ENCODE peak calls at places on chromosomes 2 and 18, in eight cellular contexts. One of them, this sample, is unnamed.

GRCh38 chr2:109419171-109419756 is 194.5 kb downstream of the SEPTIN10 start:
- DNase-seq in GM13976: no peak
- DNase-seq in progenitor cell of endocrine pancreas: no peak
- DNase-seq in choroid plexus epithelial cell: no peak
- DNase-seq in prostate gland: no peak
- DNase-seq in neural crest cell: no peak
- DNase-seq in nephron progenitor cell: no peak
- DNase-seq in GM12864: no peak
- DNase-seq in this sample: no peak

GRCh38 chr18:61946449-61946848 is 53.6 kb upstream of the RNF152 start:
- DNase-seq in prostate gland: no peak
- DNase-seq in GM13976: no peak
- DNase-seq in neural crest cell: no peak
- DNase-seq in choroid plexus epithelial cell: peak
- DNase-seq in progenitor cell of endocrine pancreas: no peak
- DNase-seq in GM12864: no peak
- DNase-seq in nephron progenitor cell: no peak
- DNase-seq in this sample: no peak

GRCh38 chr2:1492696-1493095 is 79.4 kb downstream of the TPO start:
- DNase-seq in choroid plexus epithelial cell: no peak
- DNase-seq in GM12864: no peak
- DNase-seq in prostate gland: no peak
- DNase-seq in nephron progenitor cell: no peak
- DNase-seq in GM13976: no peak
- DNase-seq in progenitor cell of endocrine pancreas: no peak
- DNase-seq in neural crest cell: no peak
- DNase-seq in this sample: no peak

GRCh38 chr2:121346886-121347285 is 61.9 kb upstream of the TFCP2L1 start:
- DNase-seq in choroid plexus epithelial cell: no peak
- DNase-seq in progenitor cell of endocrine pancreas: no peak
- DNase-seq in neural crest cell: no peak
- DNase-seq in prostate gland: peak
- DNase-seq in nephron progenitor cell: no peak
- DNase-seq in GM12864: no peak
- DNase-seq in GM13976: no peak
- DNase-seq in this sample: no peak

GRCh38 chr2:121709776-121710469 is 26.8 kb downstream of the NIFK start:
- DNase-seq in GM12864: no peak
- DNase-seq in neural crest cell: no peak
- DNase-seq in prostate gland: no peak
- DNase-seq in choroid plexus epithelial cell: no peak
- DNase-seq in progenitor cell of endocrine pancreas: no peak
- DNase-seq in nephron progenitor cell: no peak
- DNase-seq in GM13976: no peak
- DNase-seq in this sample: no peak

GRCh38 chr2:149739171-149739879 is 151.8 kb upstream of the MMADHC start:
- DNase-seq in neural crest cell: no peak
- DNase-seq in nephron progenitor cell: no peak
- DNase-seq in prostate gland: no peak
- DNase-seq in GM12864: no peak
- DNase-seq in progenitor cell of endocrine pancreas: no peak
- DNase-seq in choroid plexus epithelial cell: no peak
- DNase-seq in GM13976: no peak
- DNase-seq in this sample: no peak

GRCh38 chr2:179264238-179265081 is at the start of gene SESTD1:
- DNase-seq in neural crest cell: peak
- DNase-seq in GM12864: no peak
- DNase-seq in nephron progenitor cell: peak
- DNase-seq in prostate gland: peak
- DNase-seq in GM13976: peak
- DNase-seq in progenitor cell of endocrine pancreas: peak
- DNase-seq in choroid plexus epithelial cell: peak
- DNase-seq in this sample: peak

GRCh38 chr2:102790086-102790453 is 28.2 kb downstream of the TMEM182 start:
- DNase-seq in nephron progenitor cell: no peak
- DNase-seq in prostate gland: no peak
- DNase-seq in choroid plexus epithelial cell: no peak
- DNase-seq in GM12864: no peak
- DNase-seq in neural crest cell: no peak
- DNase-seq in GM13976: no peak
- DNase-seq in progenitor cell of endocrine pancreas: no peak
- DNase-seq in this sample: no peak

GRCh38 chr2:186059096-186059495 is 320.5 kb downstream of the FSIP2 start:
- DNase-seq in nephron progenitor cell: no peak
- DNase-seq in GM12864: no peak
- DNase-seq in prostate gland: no peak
- DNase-seq in neural crest cell: no peak
- DNase-seq in progenitor cell of endocrine pancreas: no peak
- DNase-seq in choroid plexus epithelial cell: peak
- DNase-seq in GM13976: no peak
- DNase-seq in this sample: no peak

GRCh38 chr2:45458909-45459563 is 152.0 kb downstream of the SRBD1 start:
- DNase-seq in choroid plexus epithelial cell: peak
- DNase-seq in progenitor cell of endocrine pancreas: no peak
- DNase-seq in prostate gland: peak
- DNase-seq in GM12864: no peak
- DNase-seq in neural crest cell: no peak
- DNase-seq in GM13976: no peak
- DNase-seq in nephron progenitor cell: no peak
- DNase-seq in this sample: no peak

GRCh38 chr2:236449167-236449586 is 120.4 kb upstream of the ACKR3 start:
- DNase-seq in GM12864: no peak
- DNase-seq in GM13976: no peak
- DNase-seq in prostate gland: peak
- DNase-seq in neural crest cell: no peak
- DNase-seq in progenitor cell of endocrine pancreas: no peak
- DNase-seq in choroid plexus epithelial cell: no peak
- DNase-seq in nephron progenitor cell: no peak
- DNase-seq in this sample: no peak

GRCh38 chr18:79567481-79568147 is 112.0 kb upstream of the CTDP1 start:
- DNase-seq in GM12864: no peak
- DNase-seq in nephron progenitor cell: peak
- DNase-seq in GM13976: no peak
- DNase-seq in choroid plexus epithelial cell: peak
- DNase-seq in prostate gland: peak
- DNase-seq in progenitor cell of endocrine pancreas: no peak
- DNase-seq in neural crest cell: no peak
- DNase-seq in this sample: no peak

GRCh38 chr2:137223722-137224121 is 458.4 kb downstream of the THSD7B start:
- DNase-seq in nephron progenitor cell: no peak
- DNase-seq in progenitor cell of endocrine pancreas: no peak
- DNase-seq in GM12864: no peak
- DNase-seq in choroid plexus epithelial cell: no peak
- DNase-seq in GM13976: no peak
- DNase-seq in prostate gland: no peak
- DNase-seq in neural crest cell: no peak
- DNase-seq in this sample: no peak

GRCh38 chr2:219448776-219449476 is 14.3 kb downstream of the SPEG start:
- DNase-seq in neural crest cell: no peak
- DNase-seq in GM13976: no peak
- DNase-seq in prostate gland: no peak
- DNase-seq in progenitor cell of endocrine pancreas: no peak
- DNase-seq in choroid plexus epithelial cell: no peak
- DNase-seq in nephron progenitor cell: peak
- DNase-seq in GM12864: no peak
- DNase-seq in this sample: no peak

GRCh38 chr2:28589746-28590463 is 94.0 kb downstream of the PLB1 start:
- DNase-seq in prostate gland: no peak
- DNase-seq in progenitor cell of endocrine pancreas: no peak
- DNase-seq in GM13976: no peak
- DNase-seq in neural crest cell: no peak
- DNase-seq in GM12864: no peak
- DNase-seq in choroid plexus epithelial cell: no peak
- DNase-seq in nephron progenitor cell: no peak
- DNase-seq in this sample: no peak

DNA sequence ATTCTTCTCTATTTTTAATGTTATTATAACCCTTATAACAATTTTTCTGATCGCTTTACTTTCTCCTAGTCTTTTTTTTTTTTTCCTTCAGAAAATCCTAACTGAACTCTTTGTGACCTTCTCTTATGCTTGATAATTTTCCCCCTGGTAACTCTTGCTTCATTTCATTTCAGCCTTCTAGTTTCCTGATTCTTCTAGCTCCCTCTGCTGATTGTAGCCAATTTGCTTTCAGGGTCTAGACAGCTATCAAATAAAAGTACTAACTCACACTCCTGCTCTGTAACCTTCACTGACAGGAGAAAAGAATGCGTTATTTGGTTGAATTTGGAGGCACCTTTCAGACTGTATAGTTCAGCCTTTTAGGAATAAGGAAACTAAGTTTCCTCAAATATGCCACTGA is 99.5 kb downstream of the RBM43 start:
- DNase-seq in neural crest cell: no peak
- DNase-seq in GM12864: no peak
- DNase-seq in choroid plexus epithelial cell: peak
- DNase-seq in progenitor cell of endocrine pancreas: no peak
- DNase-seq in nephron progenitor cell: no peak
- DNase-seq in GM13976: no peak
- DNase-seq in prostate gland: no peak
- DNase-seq in this sample: no peak
- TF ChIP-seq CTCF in neural crest cell: peak
- TF ChIP-seq CTCF in GM12864: no peak
- TF ChIP-seq CTCF in choroid plexus epithelial cell: peak
- TF ChIP-seq CTCF in progenitor cell of endocrine pancreas: no peak
- TF ChIP-seq CTCF in nephron progenitor cell: no peak
- TF ChIP-seq CTCF in GM13976: no peak
- TF ChIP-seq CTCF in prostate gland: no peak
- TF ChIP-seq CTCF in this sample: peak

GRCh38 chr18:46336278-46337205 is 232.4 kb downstream of the HAUS1 start:
- DNase-seq in choroid plexus epithelial cell: no peak
- DNase-seq in prostate gland: no peak
- DNase-seq in neural crest cell: no peak
- DNase-seq in GM13976: no peak
- DNase-seq in progenitor cell of endocrine pancreas: no peak
- DNase-seq in GM12864: no peak
- DNase-seq in nephron progenitor cell: no peak
- DNase-seq in this sample: no peak
- TF ChIP-seq CTCF in choroid plexus epithelial cell: no peak
- TF ChIP-seq CTCF in prostate gland: no peak
- TF ChIP-seq CTCF in neural crest cell: no peak
- TF ChIP-seq CTCF in GM13976: no peak
- TF ChIP-seq CTCF in progenitor cell of endocrine pancreas: no peak
- TF ChIP-seq CTCF in GM12864: no peak
- TF ChIP-seq CTCF in nephron progenitor cell: no peak
- TF ChIP-seq CTCF in this sample: no peak

DNA sequence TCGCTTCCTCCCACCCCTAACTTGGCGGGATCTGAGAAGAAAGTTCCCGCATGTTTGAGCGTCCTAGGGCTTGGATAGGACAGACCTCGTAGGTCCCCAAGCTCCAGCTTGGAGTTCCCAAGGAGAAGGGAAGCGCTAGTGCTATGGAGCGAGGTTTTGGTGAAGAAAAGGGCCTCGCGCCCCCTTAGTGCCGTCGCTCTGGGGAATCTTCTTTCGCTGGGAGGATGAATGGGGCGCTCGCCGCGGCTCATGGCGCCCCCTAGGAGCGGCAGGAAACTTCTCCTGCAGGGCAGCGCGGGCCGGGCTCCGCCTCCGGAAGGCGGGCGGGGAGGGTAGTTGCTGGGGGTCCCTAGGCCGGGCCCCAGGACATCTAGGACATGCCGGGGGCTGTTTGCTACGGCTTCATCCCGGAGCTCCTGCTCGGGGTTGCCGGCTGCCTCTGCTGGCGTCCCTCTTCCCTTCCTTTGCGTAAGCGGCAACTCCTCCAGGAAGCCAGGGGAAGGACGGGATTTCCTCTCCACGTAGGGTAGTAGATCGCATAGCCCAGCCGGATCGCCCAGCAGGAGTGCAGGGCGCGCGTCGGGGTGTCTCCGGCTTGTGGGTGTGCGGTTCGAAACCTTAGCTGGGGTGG is 11.9 kb upstream of the SKOR2 start:
- DNase-seq in progenitor cell of endocrine pancreas: no peak
- DNase-seq in prostate gland: no peak
- DNase-seq in neural crest cell: no peak
- DNase-seq in GM13976: no peak
- DNase-seq in GM12864: no peak
- DNase-seq in nephron progenitor cell: peak
- DNase-seq in choroid plexus epithelial cell: no peak
- DNase-seq in this sample: no peak
- TF ChIP-seq CTCF in progenitor cell of endocrine pancreas: peak
- TF ChIP-seq CTCF in prostate gland: no peak
- TF ChIP-seq CTCF in neural crest cell: peak
- TF ChIP-seq CTCF in GM13976: no peak
- TF ChIP-seq CTCF in GM12864: no peak
- TF ChIP-seq CTCF in nephron progenitor cell: peak
- TF ChIP-seq CTCF in choroid plexus epithelial cell: no peak
- TF ChIP-seq CTCF in this sample: peak

GRCh38 chr2:197308635-197309368 is 1.8 kb downstream of the ANKRD44 start:
- DNase-seq in progenitor cell of endocrine pancreas: no peak
- DNase-seq in neural crest cell: no peak
- DNase-seq in prostate gland: no peak
- DNase-seq in GM13976: no peak
- DNase-seq in GM12864: no peak
- DNase-seq in choroid plexus epithelial cell: no peak
- DNase-seq in nephron progenitor cell: no peak
- DNase-seq in this sample: no peak

GRCh38 chr2:197307933-197308521 is 2.6 kb downstream of the ANKRD44 start:
- DNase-seq in prostate gland: no peak
- DNase-seq in GM13976: peak
- DNase-seq in progenitor cell of endocrine pancreas: no peak
- DNase-seq in nephron progenitor cell: no peak
- DNase-seq in neural crest cell: no peak
- DNase-seq in GM12864: no peak
- DNase-seq in choroid plexus epithelial cell: no peak
- DNase-seq in this sample: no peak

GRCh38 chr2:197306691-197307030 is 3.9 kb downstream of the ANKRD44 start:
- DNase-seq in GM13976: no peak
- DNase-seq in GM12864: no peak
- DNase-seq in choroid plexus epithelial cell: no peak
- DNase-seq in nephron progenitor cell: no peak
- DNase-seq in neural crest cell: no peak
- DNase-seq in progenitor cell of endocrine pancreas: no peak
- DNase-seq in prostate gland: peak
- DNase-seq in this sample: peak

GRCh38 chr2:197306024-197306690 is 4.4 kb downstream of the ANKRD44 start:
- DNase-seq in nephron progenitor cell: no peak
- DNase-seq in choroid plexus epithelial cell: no peak
- DNase-seq in progenitor cell of endocrine pancreas: no peak
- DNase-seq in neural crest cell: no peak
- DNase-seq in GM12864: no peak
- DNase-seq in GM13976: no peak
- DNase-seq in prostate gland: no peak
- DNase-seq in this sample: no peak

DNA sequence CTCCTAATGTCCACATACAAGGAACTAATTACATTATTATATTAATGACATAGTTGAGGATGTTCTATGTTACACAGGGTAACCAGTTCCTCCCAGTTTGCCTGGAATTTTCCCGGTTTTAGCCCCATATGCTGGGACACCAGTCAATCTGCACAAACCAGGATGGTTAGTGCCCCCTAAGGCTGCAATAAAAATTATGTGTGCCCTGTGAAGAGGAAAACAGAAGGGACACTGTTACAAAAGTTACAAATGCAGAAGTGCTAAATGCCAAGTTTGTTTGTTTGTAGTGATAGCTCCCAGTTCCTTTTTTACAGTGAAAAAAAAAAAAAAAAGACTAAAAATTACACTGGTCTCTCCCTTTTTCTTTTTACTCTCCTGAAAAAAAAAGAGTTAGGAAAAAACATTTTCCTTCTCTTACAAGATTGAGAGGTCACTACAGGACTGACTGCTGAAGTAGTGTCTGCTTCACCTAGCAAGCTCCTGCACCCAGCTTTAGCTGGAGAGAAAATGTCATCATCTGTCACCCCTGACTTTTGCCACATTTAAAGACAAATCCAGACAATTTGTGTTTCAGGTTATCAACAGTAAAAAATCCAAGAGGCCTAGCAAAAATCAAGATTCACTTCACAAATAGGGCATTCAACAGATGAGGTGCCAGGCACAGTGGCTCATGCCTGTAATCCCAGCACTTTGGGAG is 3.2 kb downstream of the ANKRD44 start:
- DNase-seq in choroid plexus epithelial cell: no peak
- DNase-seq in GM12864: no peak
- DNase-seq in progenitor cell of endocrine pancreas: no peak
- DNase-seq in prostate gland: no peak
- DNase-seq in neural crest cell: no peak
- DNase-seq in GM13976: no peak
- DNase-seq in nephron progenitor cell: no peak
- DNase-seq in this sample: peak
- TF ChIP-seq CTCF in choroid plexus epithelial cell: peak
- TF ChIP-seq CTCF in GM12864: no peak
- TF ChIP-seq CTCF in progenitor cell of endocrine pancreas: no peak
- TF ChIP-seq CTCF in prostate gland: no peak
- TF ChIP-seq CTCF in neural crest cell: no peak
- TF ChIP-seq CTCF in GM13976: peak
- TF ChIP-seq CTCF in nephron progenitor cell: no peak
- TF ChIP-seq CTCF in this sample: peak

This sample was measured in BE2C.